ENCODE peak calls at places on chromosomes 1 and 21, in seven cellular contexts. I is thoracic aorta, M is suprapubic skin, Q is neural crest cell, O is heart right ventricle, Y is choroid plexus epithelial cell, P is transverse colon. V is an unnamed sample.

GRCh38 chr1:230386863-230387262 is 39.3 kb downstream of the PGBD5 start:
- DNase-seq in I (no peak), M (no peak), Q (no peak), O (no peak), Y (no peak), P (no peak), V (no peak)

GRCh38 chr1:204169871-204170270 is 3.7 kb upstream of the REN start:
- DNase-seq in I (no peak), M (no peak), Q (no peak), O (no peak), Y (no peak), P (no peak), V (no peak)

GRCh38 chr1:55214903-55215193 is 316 bp downstream of the USP24 start:
- DNase-seq in I (no peak), M (peak), Q (peak), O (peak), Y (peak), P (peak), V (peak)

GRCh38 chr1:214337536-214337935 is 56.6 kb downstream of the SMYD2 start:
- DNase-seq in I (no peak), M (no peak), Q (no peak), O (no peak), Y (peak), P (no peak), V (no peak)

GRCh38 chr1:241250465-241250864 is 106.5 kb downstream of the RGS7 start:
- DNase-seq in I (no peak), M (no peak), Q (no peak), O (no peak), Y (no peak), P (no peak), V (no peak)

GRCh38 chr1:20124451-20125057 is 5.2 kb upstream of the PLA2G2D start:
- DNase-seq in I (no peak), M (peak), Q (no peak), O (no peak), Y (peak), P (peak), V (peak)

GRCh38 chr1:43348809-43349593 is 9.8 kb upstream of the CDC20 start:
- DNase-seq in I (peak), M (peak), Q (peak), O (peak), Y (peak), P (peak), V (peak)

GRCh38 chr1:63051886-63052285 is 268.0 kb downstream of the ATG4C start:
- DNase-seq in I (no peak), M (no peak), Q (no peak), O (no peak), Y (no peak), P (no peak), V (no peak)

GRCh38 chr1:210262167-210262896 is 29.7 kb downstream of the SERTAD4 start:
- DNase-seq in I (peak), M (no peak), Q (no peak), O (peak), Y (no peak), P (no peak), V (no peak)

GRCh38 chr1:150507912-150508864 is at the start of gene ECM1:
- DNase-seq in I (peak), M (peak), Q (no peak), O (peak), Y (peak), P (peak), V (peak)

GRCh38 chr1:209023790-209024189 is 559.7 kb upstream of the CAMK1G start:
- DNase-seq in I (no peak), M (no peak), Q (no peak), O (no peak), Y (no peak), P (no peak), V (no peak)

GRCh38 chr1:155976913-155977606 is 1.3 kb downstream of the ARHGEF2 start:
- DNase-seq in I (no peak), M (no peak), Q (no peak), O (peak), Y (no peak), P (peak), V (no peak)

GRCh38 chr1:219402925-219403324 is 210.0 kb downstream of the ZC3H11B start:
- DNase-seq in I (no peak), M (no peak), Q (no peak), O (no peak), Y (no peak), P (no peak), V (no peak)

GRCh38 chr1:203188686-203189232 is 2.3 kb upstream of the CHI3L1 start:
- DNase-seq in I (no peak), M (no peak), Q (no peak), O (no peak), Y (no peak), P (no peak), V (no peak)

GRCh38 chr1:174874337-174875053 is 125.3 kb upstream of the CACYBP start:
- DNase-seq in I (no peak), M (no peak), Q (no peak), O (no peak), Y (no peak), P (peak), V (no peak)

DNA sequence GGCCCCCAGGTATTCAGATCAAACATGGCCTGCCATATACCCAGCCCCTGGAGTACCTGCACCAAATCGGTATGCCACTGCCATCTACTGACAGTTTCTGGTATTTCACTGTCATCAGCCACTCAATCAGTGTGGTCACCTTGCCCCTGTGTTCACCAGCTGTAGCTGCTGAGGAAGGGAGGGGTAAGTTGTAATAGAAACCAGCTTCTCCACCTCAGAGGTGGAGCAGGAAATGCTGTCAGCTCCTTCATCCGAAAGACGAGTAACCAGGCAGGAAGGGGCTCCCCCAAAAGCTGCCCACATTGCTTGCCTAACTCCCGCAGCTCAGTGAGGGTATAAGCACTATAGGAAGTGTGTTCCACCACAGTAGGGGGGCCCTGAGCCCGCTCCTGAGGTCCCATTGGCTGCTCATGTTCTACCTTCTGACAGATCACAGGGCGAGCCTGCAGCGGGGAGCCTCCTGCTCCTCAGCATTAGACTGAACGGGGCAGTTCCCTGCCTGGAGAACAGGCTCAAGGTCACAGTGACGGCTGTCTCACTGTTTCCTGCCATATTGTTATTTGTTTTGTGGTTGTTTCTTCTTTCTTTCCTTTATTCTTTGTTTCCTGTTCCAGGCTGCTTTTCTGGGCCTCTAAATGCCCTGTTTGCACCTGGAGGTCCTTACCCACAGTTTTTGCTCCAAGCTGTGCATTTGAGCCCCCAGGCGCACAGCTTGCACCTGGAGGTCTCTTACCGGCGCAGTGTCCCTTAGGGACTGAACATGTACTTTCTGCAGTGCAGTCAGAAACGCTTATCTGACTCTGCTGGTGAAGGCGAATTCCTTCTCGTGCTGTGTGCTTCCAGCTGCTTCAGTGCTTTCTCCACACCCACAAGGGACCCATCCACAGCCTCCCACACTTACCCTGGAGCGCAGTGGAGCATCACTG is 1638.3 kb downstream of the MRPL39 start:
- DNase-seq in I (no peak), M (no peak), Q (peak), O (no peak), Y (peak), P (peak), V (no peak)
- TF ChIP-seq CTCF in I (peak), M (peak), Q (peak), O (no peak), Y (peak), P (peak), V (no peak)

GRCh38 chr1:101043776-101044175 is 18.2 kb upstream of the DPH5 start:
- DNase-seq in I (no peak), M (no peak), Q (no peak), O (no peak), Y (peak), P (no peak), V (no peak)
- TF ChIP-seq CTCF in I (no peak), M (no peak), Q (no peak), O (no peak), Y (peak), P (no peak), V (no peak)

DNA sequence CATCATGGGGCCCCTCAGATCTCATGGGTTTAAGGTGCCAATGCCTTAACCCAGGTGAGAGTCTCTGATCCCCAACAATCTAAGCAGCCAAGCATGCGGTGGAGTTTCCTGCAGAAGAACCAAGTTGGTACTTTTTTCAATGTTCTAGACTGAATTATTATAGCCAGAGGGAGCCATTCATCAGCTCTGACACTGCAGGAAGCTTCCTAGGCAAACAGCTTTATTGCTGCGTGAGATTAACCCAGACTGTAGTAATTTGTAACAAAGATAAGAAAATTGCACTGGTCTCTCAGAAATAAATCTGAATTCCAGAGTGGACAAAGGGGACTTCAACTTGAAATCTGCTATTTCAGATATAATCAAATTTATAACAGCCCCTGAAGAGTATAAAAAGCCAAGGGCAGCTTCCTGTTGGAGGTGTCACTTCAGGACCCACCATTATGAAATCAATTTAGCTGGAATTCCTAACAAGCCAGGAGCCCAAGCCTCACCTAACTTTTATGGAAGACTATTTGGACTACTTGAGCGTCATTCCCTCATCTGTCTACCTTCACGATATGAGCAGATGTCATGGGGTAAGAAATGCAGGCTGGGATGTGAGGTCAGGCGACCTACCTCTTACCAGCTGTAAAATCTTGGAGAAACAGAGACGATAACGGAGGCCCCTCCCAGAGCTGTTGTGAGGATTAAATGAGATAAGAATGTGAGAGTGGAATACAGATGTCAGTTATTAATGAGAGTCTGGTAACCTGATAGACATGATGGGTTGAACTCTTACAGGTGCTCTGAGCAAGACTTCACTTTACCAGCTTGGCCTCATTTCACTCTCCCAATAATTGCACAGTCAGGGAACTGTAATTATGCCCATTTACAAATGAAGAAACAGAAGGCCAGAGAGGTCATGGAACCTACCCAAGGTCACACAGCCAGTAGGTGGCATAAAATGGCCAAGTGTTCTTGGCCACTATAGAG is 135.1 kb downstream of the RRAGC start:
- DNase-seq in I (no peak), M (no peak), Q (no peak), O (no peak), Y (no peak), P (no peak), V (no peak)
- TF ChIP-seq CTCF in I (no peak), M (no peak), Q (no peak), O (no peak), Y (no peak), P (no peak), V (no peak)

GRCh38 chr1:196477262-196477661 is 131.0 kb downstream of the KCNT2 start:
- DNase-seq in I (no peak), M (no peak), Q (no peak), O (no peak), Y (no peak), P (no peak), V (no peak)
- TF ChIP-seq CTCF in I (no peak), M (no peak), Q (no peak), O (no peak), Y (no peak), P (no peak), V (no peak)

GRCh38 chr1:245437401-245437800 is 282.6 kb downstream of the KIF26B start:
- DNase-seq in I (no peak), M (no peak), Q (no peak), O (no peak), Y (no peak), P (no peak), V (no peak)

GRCh38 chr1:245431706-245432105 is 276.9 kb downstream of the KIF26B start:
- DNase-seq in I (no peak), M (no peak), Q (no peak), O (no peak), Y (no peak), P (no peak), V (no peak)

GRCh38 chr1:245432221-245432620 is 277.4 kb downstream of the KIF26B start:
- DNase-seq in I (no peak), M (no peak), Q (no peak), O (no peak), Y (no peak), P (no peak), V (no peak)

GRCh38 chr1:245436407-245436806 is 281.6 kb downstream of the KIF26B start:
- DNase-seq in I (no peak), M (no peak), Q (no peak), O (no peak), Y (no peak), P (no peak), V (no peak)

DNA sequence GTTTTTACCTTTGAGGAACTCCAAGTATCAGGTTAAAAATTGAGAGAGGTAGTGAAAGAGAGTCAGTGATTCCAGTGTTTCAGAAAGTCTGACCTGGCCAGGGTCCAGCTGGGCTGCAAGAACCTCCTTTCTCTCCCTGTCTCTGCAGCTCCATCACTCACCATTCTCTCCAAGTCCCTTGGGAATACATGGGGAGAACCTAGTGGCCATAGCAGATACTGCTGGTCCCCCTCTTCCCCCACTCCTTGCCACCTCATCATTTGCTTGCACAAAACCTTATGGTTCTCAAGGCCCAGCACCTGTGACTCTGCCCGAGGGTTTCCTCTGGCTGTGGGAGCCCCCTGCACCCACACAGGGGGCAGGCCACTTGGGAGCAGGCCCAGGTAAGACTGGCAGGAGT is 279.5 kb downstream of the KIF26B start:
- DNase-seq in I (no peak), M (no peak), Q (no peak), O (no peak), Y (peak), P (no peak), V (no peak)
- TF ChIP-seq CTCF in I (no peak), M (no peak), Q (no peak), O (no peak), Y (peak), P (no peak), V (no peak)

GRCh38 chr1:85746777-85747176 is 38.5 kb upstream of the ZNHIT6 start:
- DNase-seq in I (no peak), M (no peak), Q (no peak), O (no peak), Y (no peak), P (no peak), V (no peak)
- TF ChIP-seq CTCF in I (no peak), M (no peak), Q (no peak), O (no peak), Y (no peak), P (no peak), V (no peak)

GRCh38 chr1:68230901-68231626 is 1.3 kb downstream of the WLS start:
- DNase-seq in I (no peak), M (peak), Q (no peak), O (peak), Y (no peak), P (peak), V (peak)
- TF ChIP-seq CTCF in I (no peak), M (no peak), Q (no peak), O (no peak), Y (no peak), P (no peak), V (no peak)

GRCh38 chr1:15722411-15722810 is 13.6 kb upstream of the SLC25A34 start:
- DNase-seq in I (no peak), M (no peak), Q (no peak), O (no peak), Y (no peak), P (no peak), V (no peak)

GRCh38 chr1:15718199-15718601 is 17.9 kb upstream of the SLC25A34 start:
- DNase-seq in I (no peak), M (no peak), Q (no peak), O (no peak), Y (no peak), P (no peak), V (no peak)

GRCh38 chr1:15720861-15721260 is 15.2 kb upstream of the SLC25A34 start:
- DNase-seq in I (no peak), M (no peak), Q (no peak), O (no peak), Y (no peak), P (no peak), V (no peak)

GRCh38 chr1:15717418-15718131 is 18.5 kb upstream of the SLC25A34 start:
- DNase-seq in I (no peak), M (no peak), Q (no peak), O (no peak), Y (no peak), P (no peak), V (no peak)

GRCh38 chr1:15719721-15720120 is 16.3 kb upstream of the SLC25A34 start:
- DNase-seq in I (no peak), M (no peak), Q (no peak), O (no peak), Y (no peak), P (no peak), V (no peak)
- TF ChIP-seq CTCF in I (no peak), M (no peak), Q (no peak), O (no peak), Y (no peak), P (no peak), V (no peak)

DNA sequence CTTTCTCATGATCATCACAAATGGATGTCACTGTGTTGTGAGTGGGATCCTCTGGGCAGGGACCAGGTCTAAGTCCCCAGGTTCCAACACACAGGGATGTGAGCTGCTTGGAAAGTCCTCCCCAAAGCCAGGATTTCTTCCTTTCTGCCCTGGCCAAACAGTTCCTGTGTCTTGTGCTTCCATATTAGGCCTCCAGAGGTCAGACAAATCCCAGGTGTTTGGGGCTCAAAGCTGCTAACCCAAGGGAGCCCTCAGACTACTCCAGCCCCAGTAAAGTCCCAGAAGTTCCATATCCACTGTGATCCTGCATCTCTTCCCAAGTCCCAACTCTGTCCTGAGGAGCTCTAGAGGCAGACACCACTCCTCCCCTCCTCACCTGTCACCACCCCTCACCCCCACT is 27.7 kb upstream of the MAGOH start:
- DNase-seq in I (no peak), M (no peak), Q (no peak), O (no peak), Y (peak), P (no peak), V (no peak)
- TF ChIP-seq CTCF in I (no peak), M (peak), Q (peak), O (no peak), Y (peak), P (peak), V (no peak)